ENCODE peak calls at places on chromosomes 13 and 19, in six cellular contexts. One of them, this sample, is unnamed.

GRCh38 chr19:43776285-43776684 is 4.5 kb downstream of the KCNN4 start:
- DNase-seq in H1: no peak
- DNase-seq in HepG2: no peak
- DNase-seq in K562: peak; percentile 69
- DNase-seq in SK-N-SH: no peak
- DNase-seq in HCT116: no peak
- DNase-seq in this sample: no peak

GRCh38 chr19:18951721-18952281 is 10.8 kb upstream of the HOMER3 start:
- DNase-seq in H1: no peak
- DNase-seq in K562: no peak
- DNase-seq in HCT116: no peak
- DNase-seq in HepG2: no peak
- DNase-seq in SK-N-SH: no peak
- DNase-seq in this sample: peak; percentile 36

GRCh38 chr19:29687244-29687896 is 22.1 kb downstream of the PLEKHF1 start:
- DNase-seq in HCT116: no peak
- DNase-seq in H1: no peak
- DNase-seq in HepG2: no peak
- DNase-seq in K562: peak; percentile 72
- DNase-seq in SK-N-SH: no peak
- DNase-seq in this sample: no peak

GRCh38 chr13:98915563-98916348 is 62.1 kb downstream of the DOCK9 start:
- DNase-seq in HCT116: no peak
- DNase-seq in K562: no peak
- DNase-seq in HepG2: no peak
- DNase-seq in H1: no peak
- DNase-seq in SK-N-SH: no peak
- DNase-seq in this sample: no peak

GRCh38 chr13:109026266-109026665 is 396.9 kb downstream of the MYO16 start:
- DNase-seq in K562: no peak
- DNase-seq in HCT116: no peak
- DNase-seq in SK-N-SH: no peak
- DNase-seq in H1: no peak
- DNase-seq in HepG2: no peak
- DNase-seq in this sample: no peak

GRCh38 chr13:29503041-29503837 is 92.2 kb downstream of the SLC7A1 start:
- DNase-seq in SK-N-SH: peak; percentile 55
- DNase-seq in K562: peak; percentile 9
- DNase-seq in H1: peak; percentile 39
- DNase-seq in HCT116: no peak
- DNase-seq in HepG2: no peak
- DNase-seq in this sample: no peak

GRCh38 chr13:107964356-107964755 is 251.0 kb downstream of the LIG4 start:
- DNase-seq in H1: no peak
- DNase-seq in SK-N-SH: no peak
- DNase-seq in HCT116: no peak
- DNase-seq in K562: no peak
- DNase-seq in HepG2: no peak
- DNase-seq in this sample: no peak

GRCh38 chr13:51397262-51397933 is 55.4 kb downstream of the INTS6 start:
- DNase-seq in HepG2: no peak
- DNase-seq in SK-N-SH: peak; percentile 3
- DNase-seq in H1: no peak
- DNase-seq in K562: peak; percentile 5
- DNase-seq in HCT116: no peak
- DNase-seq in this sample: no peak

GRCh38 chr13:67614013-67614412 is 383.9 kb upstream of the PCDH9 start:
- DNase-seq in HCT116: no peak
- DNase-seq in SK-N-SH: no peak
- DNase-seq in K562: no peak
- DNase-seq in HepG2: no peak
- DNase-seq in H1: no peak
- DNase-seq in this sample: no peak

GRCh38 chr19:52336117-52336811 is at the start of gene ZNF610:
- DNase-seq in K562: no peak
- DNase-seq in SK-N-SH: peak; percentile 93
- DNase-seq in HCT116: no peak
- DNase-seq in H1: peak; percentile 68
- DNase-seq in HepG2: peak; percentile 59
- DNase-seq in this sample: peak; percentile 91

GRCh38 chr13:29875646-29876045 is 25.2 kb upstream of the UBL3 start:
- DNase-seq in H1: no peak
- DNase-seq in K562: no peak
- DNase-seq in SK-N-SH: no peak
- DNase-seq in HCT116: no peak
- DNase-seq in HepG2: no peak
- DNase-seq in this sample: peak; percentile 77

GRCh38 chr13:109787135-109787954 is 962 bp upstream of the IRS2 start:
- DNase-seq in K562: peak; percentile 58
- DNase-seq in HepG2: no peak
- DNase-seq in SK-N-SH: peak; percentile 73
- DNase-seq in H1: no peak
- DNase-seq in HCT116: no peak
- DNase-seq in this sample: no peak

GRCh38 chr13:20869540-20869939 is 33.0 kb downstream of the XPO4 start:
- DNase-seq in SK-N-SH: peak; percentile 6
- DNase-seq in H1: no peak
- DNase-seq in K562: no peak
- DNase-seq in HCT116: no peak
- DNase-seq in HepG2: no peak
- DNase-seq in this sample: peak; percentile 3

GRCh38 chr19:48739400-48739825 is 997 bp downstream of the RASIP1 start:
- DNase-seq in SK-N-SH: peak; percentile 67
- DNase-seq in HCT116: no peak
- DNase-seq in K562: peak; percentile 48
- DNase-seq in HepG2: no peak
- DNase-seq in H1: no peak
- DNase-seq in this sample: no peak

GRCh38 chr19:41701401-41702075 is 6.9 kb upstream of the CEACAM5 start:
- DNase-seq in HCT116: no peak
- DNase-seq in H1: no peak
- DNase-seq in K562: peak; percentile 41
- DNase-seq in SK-N-SH: no peak
- DNase-seq in HepG2: no peak
- DNase-seq in this sample: no peak

GRCh38 chr13:100156786-100157185 is 67.9 kb downstream of the PCCA start:
- DNase-seq in SK-N-SH: no peak
- DNase-seq in K562: no peak
- DNase-seq in HCT116: no peak
- DNase-seq in HepG2: no peak
- DNase-seq in H1: no peak
- DNase-seq in this sample: no peak

GRCh38 chr13:38697628-38698333 is 10.9 kb downstream of the FREM2 start:
- DNase-seq in SK-N-SH: no peak
- DNase-seq in H1: no peak
- DNase-seq in K562: no peak
- DNase-seq in HepG2: no peak
- DNase-seq in HCT116: no peak
- DNase-seq in this sample: no peak

GRCh38 chr19:1923319-1923718 is 17.7 kb upstream of the CSNK1G2 start:
- DNase-seq in HCT116: no peak
- DNase-seq in H1: no peak
- DNase-seq in K562: no peak
- DNase-seq in SK-N-SH: no peak
- DNase-seq in HepG2: no peak
- DNase-seq in this sample: no peak

GRCh38 chr19:28567834-28568233 is 645.1 kb downstream of the UQCRFS1 start:
- DNase-seq in SK-N-SH: no peak
- DNase-seq in HepG2: no peak
- DNase-seq in K562: no peak
- DNase-seq in H1: no peak
- DNase-seq in HCT116: no peak
- DNase-seq in this sample: no peak

GRCh38 chr13:29713841-29714240 is 118.4 kb upstream of the SLC7A1 start:
- DNase-seq in HCT116: peak; percentile 8
- DNase-seq in SK-N-SH: peak; percentile 33
- DNase-seq in HepG2: no peak
- DNase-seq in H1: no peak
- DNase-seq in K562: peak; percentile 8
- DNase-seq in this sample: no peak

GRCh38 chr19:14107581-14108461 is 9.7 kb downstream of the PRKACA start:
- DNase-seq in SK-N-SH: no peak
- DNase-seq in HCT116: no peak
- DNase-seq in K562: no peak
- DNase-seq in H1: no peak
- DNase-seq in HepG2: no peak
- DNase-seq in this sample: no peak

GRCh38 chr19:15031675-15032074 is 17.6 kb upstream of the CASP14 start:
- DNase-seq in K562: no peak
- DNase-seq in SK-N-SH: no peak
- DNase-seq in H1: no peak
- DNase-seq in HepG2: no peak
- DNase-seq in HCT116: no peak
- DNase-seq in this sample: no peak

GRCh38 chr13:98909016-98909415 is 68.8 kb downstream of the DOCK9 start:
- DNase-seq in HCT116: no peak
- DNase-seq in SK-N-SH: no peak
- DNase-seq in H1: no peak
- DNase-seq in HepG2: no peak
- DNase-seq in K562: no peak
- DNase-seq in this sample: no peak

GRCh38 chr19:55502197-55502952 is 14.1 kb downstream of the SSC5D start:
- DNase-seq in K562: no peak
- DNase-seq in HCT116: no peak
- DNase-seq in SK-N-SH: no peak
- DNase-seq in HepG2: no peak
- DNase-seq in H1: no peak
- DNase-seq in this sample: no peak
- TF ChIP-seq JUND in K562: no peak
- TF ChIP-seq JUND in HCT116: no peak
- TF ChIP-seq JUND in SK-N-SH: no peak
- TF ChIP-seq JUND in HepG2: no peak
- TF ChIP-seq JUND in H1: no peak
- TF ChIP-seq JUND in this sample: no peak

GRCh38 chr19:22256856-22257255 is 29.4 kb upstream of the ZNF729 start:
- DNase-seq in HCT116: no peak
- DNase-seq in H1: no peak
- DNase-seq in SK-N-SH: no peak
- DNase-seq in K562: no peak
- DNase-seq in HepG2: no peak
- DNase-seq in this sample: no peak
- TF ChIP-seq JUND in HCT116: no peak
- TF ChIP-seq JUND in H1: no peak
- TF ChIP-seq JUND in SK-N-SH: no peak
- TF ChIP-seq JUND in K562: no peak
- TF ChIP-seq JUND in HepG2: no peak
- TF ChIP-seq JUND in this sample: no peak

GRCh38 chr19:47111682-47112165 is 1.9 kb downstream of the ZC3H4 start:
- DNase-seq in HCT116: no peak
- DNase-seq in SK-N-SH: no peak
- DNase-seq in H1: no peak
- DNase-seq in HepG2: no peak
- DNase-seq in K562: no peak
- DNase-seq in this sample: no peak
- TF ChIP-seq JUND in HCT116: no peak
- TF ChIP-seq JUND in SK-N-SH: no peak
- TF ChIP-seq JUND in H1: no peak
- TF ChIP-seq JUND in HepG2: no peak
- TF ChIP-seq JUND in K562: no peak
- TF ChIP-seq JUND in this sample: no peak

DNA sequence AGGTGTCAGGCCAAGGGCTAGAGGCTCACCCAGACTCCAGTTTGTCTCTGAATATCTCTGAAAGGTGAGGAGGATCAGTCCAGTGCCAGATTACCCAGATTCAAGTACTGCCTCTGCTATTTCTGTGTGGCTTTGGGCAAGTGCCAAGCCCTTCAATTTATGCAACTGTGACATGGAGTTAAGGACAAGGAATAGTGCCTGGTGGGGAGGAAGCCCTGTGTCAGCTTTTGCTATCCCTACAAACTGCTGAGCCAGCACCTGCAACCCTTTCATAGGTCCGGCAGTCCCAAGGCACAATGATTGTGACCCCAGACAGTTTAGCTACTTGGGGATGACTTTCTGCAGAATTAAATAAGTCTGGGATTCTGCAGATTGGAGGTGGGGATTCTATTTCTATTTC is 123.0 kb downstream of the KL start:
- DNase-seq in HepG2: no peak
- DNase-seq in H1: no peak
- DNase-seq in HCT116: no peak
- DNase-seq in SK-N-SH: no peak
- DNase-seq in K562: no peak
- DNase-seq in this sample: no peak
- TF ChIP-seq JUND in HepG2: no peak
- TF ChIP-seq JUND in H1: no peak
- TF ChIP-seq JUND in HCT116: no peak
- TF ChIP-seq JUND in SK-N-SH: no peak
- TF ChIP-seq JUND in K562: no peak
- TF ChIP-seq JUND in this sample: no peak

DNA sequence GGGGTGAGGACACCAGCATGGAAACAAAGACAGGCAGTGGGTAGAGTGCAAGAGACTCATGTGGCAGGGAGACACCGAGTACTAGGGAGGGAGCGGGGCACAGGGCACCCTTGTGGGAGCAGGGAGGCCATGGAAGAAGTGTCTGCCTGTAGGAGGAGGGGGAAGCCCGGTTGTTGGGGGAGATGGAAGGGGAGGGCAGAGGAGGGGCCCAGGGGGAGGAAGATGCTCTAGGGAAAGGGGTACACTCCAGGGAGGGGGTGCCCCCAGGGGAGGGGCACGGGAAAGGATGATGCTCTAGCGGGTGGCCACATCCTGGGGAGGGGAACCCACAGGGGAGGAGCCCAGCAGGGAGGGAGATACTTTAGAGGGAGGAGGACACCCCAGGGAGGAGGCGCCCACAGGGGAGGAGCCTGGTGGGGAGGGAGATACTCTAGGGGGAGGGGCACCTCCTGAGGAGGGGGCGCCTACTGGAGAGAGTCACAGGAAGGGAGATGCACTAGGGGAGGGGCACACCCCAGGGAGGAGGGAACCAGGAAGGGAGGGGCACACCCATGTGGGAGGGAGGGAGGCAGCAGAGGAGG is 24.9 kb downstream of the CPAMD8 start:
- DNase-seq in SK-N-SH: no peak
- DNase-seq in H1: no peak
- DNase-seq in K562: no peak
- DNase-seq in HepG2: no peak
- DNase-seq in HCT116: no peak
- DNase-seq in this sample: no peak
- TF ChIP-seq JUND in SK-N-SH: no peak
- TF ChIP-seq JUND in H1: no peak
- TF ChIP-seq JUND in K562: no peak
- TF ChIP-seq JUND in HepG2: no peak
- TF ChIP-seq JUND in HCT116: no peak
- TF ChIP-seq JUND in this sample: no peak

GRCh38 chr13:32650705-32651311 is 64.6 kb downstream of the PDS5B start:
- DNase-seq in HCT116: peak; percentile 43
- DNase-seq in K562: peak; percentile 68
- DNase-seq in HepG2: peak; percentile 73
- DNase-seq in SK-N-SH: peak; percentile 38
- DNase-seq in H1: no peak
- DNase-seq in this sample: peak; percentile 68

GRCh38 chr13:32647926-32648325 is 61.7 kb downstream of the PDS5B start:
- DNase-seq in HCT116: no peak
- DNase-seq in H1: no peak
- DNase-seq in HepG2: no peak
- DNase-seq in K562: no peak
- DNase-seq in SK-N-SH: no peak
- DNase-seq in this sample: peak; percentile 12

GRCh38 chr13:32642858-32643257 is 56.6 kb downstream of the PDS5B start:
- DNase-seq in HCT116: no peak
- DNase-seq in HepG2: no peak
- DNase-seq in H1: no peak
- DNase-seq in K562: no peak
- DNase-seq in SK-N-SH: no peak
- DNase-seq in this sample: no peak

GRCh38 chr13:32642316-32642715 is 56.1 kb downstream of the PDS5B start:
- DNase-seq in HepG2: no peak
- DNase-seq in H1: no peak
- DNase-seq in K562: no peak
- DNase-seq in SK-N-SH: no peak
- DNase-seq in HCT116: no peak
- DNase-seq in this sample: no peak

GRCh38 chr13:32645854-32646253 is 59.6 kb downstream of the PDS5B start:
- DNase-seq in HCT116: no peak
- DNase-seq in H1: no peak
- DNase-seq in HepG2: no peak
- DNase-seq in SK-N-SH: no peak
- DNase-seq in K562: no peak
- DNase-seq in this sample: no peak
- TF ChIP-seq JUND in HCT116: no peak
- TF ChIP-seq JUND in H1: no peak
- TF ChIP-seq JUND in HepG2: no peak
- TF ChIP-seq JUND in SK-N-SH: no peak
- TF ChIP-seq JUND in K562: no peak
- TF ChIP-seq JUND in this sample: no peak

This sample was measured in T47D.